ENCODE peak calls at places on chromosomes 4 and X, in seven cellular contexts. D, Q, L, H, S, J and W are unnamed samples.

GRCh38 chr4:186606593-186606992 is 51.2 kb upstream of the MTNR1A start:
- DNase-seq in D (peak; percentile 3), Q (no peak), J (no peak), S (no peak), L (no peak), H (peak; percentile 66), W (no peak)

GRCh38 chr4:127141857-127142256 is 490.9 kb upstream of the INTU start:
- DNase-seq in L (peak; percentile 88), J (no peak), S (no peak), Q (no peak), H (peak; percentile 55), D (peak; percentile 10), W (no peak)

GRCh38 chr4:71772592-71772991 is 11.3 kb downstream of the GC start:
- DNase-seq in Q (no peak), S (no peak), D (peak; percentile 55), J (no peak), L (no peak), H (no peak), W (no peak)

GRCh38 chrX:15391850-15392249 is 7.6 kb upstream of the VEGFD start:
- DNase-seq in H (no peak), L (no peak), Q (no peak), J (no peak), D (no peak), S (no peak), W (no peak)

GRCh38 chrX:53695901-53696300 is 9.4 kb upstream of the HUWE1 start:
- DNase-seq in Q (no peak), S (no peak), D (no peak), H (no peak), L (no peak), J (no peak), W (no peak)

GRCh38 chr4:69759189-69759604 is 1.2 kb downstream of the SULT1B1 start:
- DNase-seq in D (no peak), Q (no peak), H (no peak), J (no peak), L (peak; percentile 19), S (no peak), W (no peak)

GRCh38 chr4:143336828-143337599 is at the start of gene GAB1:
- DNase-seq in J (peak; percentile 90), Q (peak; percentile 13), S (peak; percentile 86), L (peak; percentile 90), H (peak; percentile 83), D (peak; percentile 76), W (peak; percentile 77)

GRCh38 chr4:145069361-145069760 is 28.6 kb downstream of the ANAPC10 start:
- DNase-seq in D (peak; percentile 71), S (no peak), Q (no peak), L (peak; percentile 66), H (peak; percentile 80), J (no peak), W (no peak)

GRCh38 chr4:81571105-81571504 is 99.4 kb upstream of the RASGEF1B start:
- DNase-seq in J (no peak), Q (no peak), D (no peak), S (no peak), L (no peak), H (no peak), W (no peak)

GRCh38 chr4:1246111-1246881 is 2.6 kb downstream of the CTBP1 start:
- DNase-seq in L (peak; percentile 43), S (peak; percentile 76), J (peak; percentile 79), Q (no peak), D (peak; percentile 42), H (no peak), W (no peak)

GRCh38 chrX:36431819-36432218 is 512.3 kb downstream of the CFAP47 start:
- DNase-seq in J (no peak), D (peak; percentile 46), H (peak; percentile 58), Q (peak; percentile 4), L (peak; percentile 0), S (no peak), W (no peak)

GRCh38 chr4:2045518-2045951 is 13.6 kb upstream of the NAT8L start:
- DNase-seq in L (peak; percentile 41), S (no peak), J (peak; percentile 56), D (peak; percentile 57), Q (no peak), H (peak; percentile 17), W (no peak)

GRCh38 chr4:52037730-52038108 is 380 bp downstream of the SGCB start:
- DNase-seq in S (no peak), L (peak; percentile 66), Q (peak; percentile 18), J (no peak), D (peak; percentile 26), H (peak; percentile 47), W (no peak)

GRCh38 chr4:141783770-141784169 is 147.4 kb downstream of the IL15 start:
- DNase-seq in H (no peak), S (no peak), D (no peak), L (no peak), Q (no peak), J (no peak), W (no peak)
- H3K4me1 ChIP-seq in H (no peaks in the 10 kb centered on the region), S (no peaks in the 10 kb centered on the region), D (no peaks in the 10 kb centered on the region), L (peaks cover 11% of the 10 kb centered on the region), Q (no peaks in the 10 kb centered on the region), J (no peaks in the 10 kb centered on the region), W (no peaks in the 10 kb centered on the region)

DNA sequence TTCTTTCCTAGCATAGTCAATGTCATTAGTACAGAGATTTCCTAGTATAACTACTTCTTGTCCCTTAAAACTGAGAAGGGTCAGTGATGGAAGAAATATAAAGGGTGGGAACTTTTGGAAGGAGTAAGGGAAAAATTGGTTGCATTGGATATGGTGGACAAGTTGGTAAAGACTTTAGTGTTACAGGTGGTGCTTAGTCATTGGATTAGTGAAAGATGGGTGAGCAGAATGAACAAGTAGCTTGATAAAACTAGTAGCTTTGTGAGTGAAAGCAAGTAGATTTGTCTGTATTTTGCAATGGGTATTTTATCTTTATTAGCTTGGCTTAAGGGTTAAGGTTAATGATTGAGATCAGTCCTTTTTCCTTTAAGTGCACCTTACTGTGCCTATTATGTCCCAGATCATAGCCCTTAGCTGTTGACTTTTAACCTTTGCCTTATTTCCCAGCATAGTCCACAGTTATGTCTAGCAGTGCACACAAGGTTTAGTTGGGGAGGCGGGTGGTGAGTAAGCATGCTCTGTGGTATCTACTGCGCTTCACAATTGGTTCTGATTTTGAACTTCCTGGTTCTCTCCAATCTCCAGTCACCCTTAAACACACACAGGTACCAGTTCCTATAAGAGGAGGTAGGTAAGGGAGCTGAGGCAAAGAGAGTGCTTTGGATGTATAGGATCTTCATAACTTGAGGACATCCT is 9.5 kb downstream of the WDR44 start:
- DNase-seq in L (no peak), D (peak; percentile 25), Q (no peak), S (no peak), H (peak; percentile 30), J (no peak), W (no peak)
- H3K4me1 ChIP-seq in L (peaks cover 32% of the 10 kb centered on the region), D (peaks cover 20% of the 10 kb centered on the region), Q (peaks cover 27% of the 10 kb centered on the region), S (peaks cover 31% of the 10 kb centered on the region), H (no peaks in the 10 kb centered on the region), J (peaks cover 6% of the 10 kb centered on the region), W (peaks cover 3% of the 10 kb centered on the region)

DNA sequence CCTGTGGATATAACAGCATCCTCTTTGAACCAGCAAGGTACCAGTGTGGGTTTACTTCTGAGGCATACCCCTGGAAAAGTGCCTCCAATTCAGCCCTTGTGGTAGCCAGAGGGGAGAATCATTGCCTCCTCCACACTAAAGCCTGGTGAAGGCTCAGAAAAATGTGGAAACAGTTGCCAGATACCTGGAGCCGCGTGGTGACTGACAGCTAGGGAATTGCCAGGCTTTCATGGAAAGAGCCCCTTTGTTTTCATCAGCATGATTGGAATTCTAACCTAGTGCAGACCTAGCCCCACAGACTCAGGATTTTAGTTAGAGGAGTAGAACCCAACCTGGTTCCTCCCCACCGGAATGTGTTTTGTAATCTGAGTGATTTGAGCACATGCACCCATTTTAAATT is 168.5 kb upstream of the KLF3 start:
- DNase-seq in D (no peak), S (no peak), L (no peak), Q (no peak), J (no peak), H (no peak), W (no peak)
- H3K4me1 ChIP-seq in D (peaks cover 3% of the 10 kb centered on the region), S (peaks cover 1% of the 10 kb centered on the region), L (peaks cover 9% of the 10 kb centered on the region), Q (no peaks in the 10 kb centered on the region), J (no peaks in the 10 kb centered on the region), H (no peaks in the 10 kb centered on the region), W (peaks cover 2% of the 10 kb centered on the region)

GRCh38 chr4:30956891-30957290 is 236.7 kb downstream of the PCDH7 start:
- DNase-seq in J (no peak), L (no peak), S (no peak), D (no peak), Q (no peak), H (no peak), W (no peak)

GRCh38 chr4:30962949-30963348 is 242.8 kb downstream of the PCDH7 start:
- DNase-seq in D (no peak), S (no peak), L (no peak), Q (no peak), H (peak; percentile 87), J (no peak), W (no peak)

GRCh38 chr4:30959781-30960485 is 239.8 kb downstream of the PCDH7 start:
- DNase-seq in S (no peak), J (no peak), H (no peak), D (no peak), Q (no peak), L (no peak), W (no peak)
- H3K4me1 ChIP-seq in S (no peaks in the 10 kb centered on the region), J (no peaks in the 10 kb centered on the region), H (no peaks in the 10 kb centered on the region), D (no peaks in the 10 kb centered on the region), Q (no peaks in the 10 kb centered on the region), L (no peaks in the 10 kb centered on the region), W (no peaks in the 10 kb centered on the region)

DNA sequence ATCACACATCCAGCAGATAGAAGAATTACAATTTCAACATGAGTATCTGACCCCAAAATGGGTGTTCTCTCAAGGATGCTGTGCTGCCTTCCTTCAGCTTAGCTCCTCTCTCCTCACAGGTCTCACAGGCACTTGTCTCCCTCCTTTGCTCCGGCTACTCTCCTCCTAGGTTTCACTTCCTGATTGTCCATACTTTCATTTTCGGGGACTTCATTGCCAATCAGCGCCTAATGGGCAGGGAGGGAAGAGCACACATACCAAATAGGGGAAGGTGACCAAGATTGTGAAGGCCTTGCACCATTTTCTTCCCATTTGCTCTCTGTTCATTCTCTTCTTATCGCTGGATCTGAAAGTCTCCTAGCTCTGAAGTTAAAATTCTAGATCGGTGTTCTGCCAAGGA is 125.4 kb upstream of the EOLA2 start:
- DNase-seq in L (no peak), Q (no peak), J (no peak), S (no peak), D (no peak), H (no peak), W (no peak)
- H3K4me1 ChIP-seq in L (peaks cover 30% of the 10 kb centered on the region), Q (peaks cover 14% of the 10 kb centered on the region), J (no peaks in the 10 kb centered on the region), S (no peaks in the 10 kb centered on the region), D (peaks cover 29% of the 10 kb centered on the region), H (peaks cover 10% of the 10 kb centered on the region), W (peaks cover 7% of the 10 kb centered on the region)

GRCh38 chr4:54062392-54062791 is 2.0 kb downstream of the CHIC2 start:
- DNase-seq in J (no peak), H (no peak), Q (no peak), S (no peak), D (no peak), L (no peak), W (no peak)
- H3K4me1 ChIP-seq in J (peaks cover 62% of the 10 kb centered on the region), H (peaks cover 15% of the 10 kb centered on the region), Q (peaks cover 26% of the 10 kb centered on the region), S (peaks cover 72% of the 10 kb centered on the region), D (peaks cover 57% of the 10 kb centered on the region), L (peaks cover 70% of the 10 kb centered on the region), W (peaks cover 77% of the 10 kb centered on the region)

GRCh38 chrX:40079572-40079971 is 18.2 kb downstream of the BCOR start:
- DNase-seq in Q (no peak), J (no peak), S (no peak), L (no peak), D (no peak), H (no peak), W (no peak)
- H3K4me1 ChIP-seq in Q (peaks cover 12% of the 10 kb centered on the region), J (peaks cover 2% of the 10 kb centered on the region), S (peaks cover 25% of the 10 kb centered on the region), L (peaks cover 2% of the 10 kb centered on the region), D (peaks cover 9% of the 10 kb centered on the region), H (peaks cover 5% of the 10 kb centered on the region), W (peaks cover 61% of the 10 kb centered on the region)